ENCODE peak calls at places on chromosomes 16 and 17, in six cellular contexts. One of them, this sample, is unnamed.
A peak's percentile ranks its signal among the peaks of the same experiment; 100 is the strongest.

GRCh38 chr17:45705123-45706009 is 78.8 kb upstream of the CRHR1 start:
- DNase-seq in testis: no peak
- DNase-seq in hepatocyte: peak; percentile 67
- DNase-seq in GM20000: no peak
- DNase-seq in AG09309: no peak
- DNase-seq in retinal pigment epithelial cell: no peak
- DNase-seq in this sample: no peak

GRCh38 chr16:87847785-87848675 is 21.3 kb downstream of the SLC7A5 start:
- DNase-seq in testis: peak; percentile 93
- DNase-seq in hepatocyte: no peak
- DNase-seq in GM20000: no peak
- DNase-seq in AG09309: no peak
- DNase-seq in retinal pigment epithelial cell: peak; percentile 86
- DNase-seq in this sample: no peak

GRCh38 chr17:17017343-17018014 is 24.8 kb upstream of the MPRIP start:
- DNase-seq in testis: no peak
- DNase-seq in hepatocyte: no peak
- DNase-seq in GM20000: no peak
- DNase-seq in AG09309: no peak
- DNase-seq in retinal pigment epithelial cell: no peak
- DNase-seq in this sample: no peak

GRCh38 chr17:13087802-13088201 is 70.0 kb upstream of the ELAC2 start:
- DNase-seq in testis: no peak
- DNase-seq in hepatocyte: no peak
- DNase-seq in GM20000: no peak
- DNase-seq in AG09309: no peak
- DNase-seq in retinal pigment epithelial cell: no peak
- DNase-seq in this sample: no peak

GRCh38 chr17:35795007-35795870 is at the start of gene MMP28:
- DNase-seq in testis: peak; percentile 42
- DNase-seq in hepatocyte: peak; percentile 57
- DNase-seq in GM20000: peak; percentile 67
- DNase-seq in AG09309: no peak
- DNase-seq in retinal pigment epithelial cell: no peak
- DNase-seq in this sample: no peak

GRCh38 chr16:57720142-57720575 is 15.4 kb upstream of the KATNB1 start:
- DNase-seq in testis: peak; percentile 85
- DNase-seq in hepatocyte: peak; percentile 78
- DNase-seq in GM20000: peak; percentile 64
- DNase-seq in AG09309: peak; percentile 8
- DNase-seq in retinal pigment epithelial cell: no peak
- DNase-seq in this sample: peak; percentile 57

GRCh38 chr17:55549140-55549539 is 37.9 kb upstream of the SMIM36 start:
- DNase-seq in testis: no peak
- DNase-seq in hepatocyte: no peak
- DNase-seq in GM20000: peak; percentile 30
- DNase-seq in AG09309: no peak
- DNase-seq in retinal pigment epithelial cell: no peak
- DNase-seq in this sample: no peak

GRCh38 chr16:67000384-67001158 is 12.2 kb downstream of the CES4A start:
- DNase-seq in testis: peak; percentile 76
- DNase-seq in hepatocyte: peak; percentile 72
- DNase-seq in GM20000: peak; percentile 86
- DNase-seq in AG09309: no peak
- DNase-seq in retinal pigment epithelial cell: no peak
- DNase-seq in this sample: no peak

GRCh38 chr17:304461-304860 is 48.1 kb downstream of the RPH3AL start:
- DNase-seq in testis: no peak
- DNase-seq in hepatocyte: peak; percentile 28
- DNase-seq in GM20000: no peak
- DNase-seq in AG09309: no peak
- DNase-seq in retinal pigment epithelial cell: no peak
- DNase-seq in this sample: peak; percentile 37

GRCh38 chr17:63308272-63308671 is 137.8 kb downstream of the CYB561 start:
- DNase-seq in testis: no peak
- DNase-seq in hepatocyte: no peak
- DNase-seq in GM20000: no peak
- DNase-seq in AG09309: no peak
- DNase-seq in retinal pigment epithelial cell: no peak
- DNase-seq in this sample: no peak
- TF ChIP-seq CTCF in testis: no peak
- TF ChIP-seq CTCF in hepatocyte: no peak
- TF ChIP-seq CTCF in GM20000: no peak
- TF ChIP-seq CTCF in AG09309: no peak
- TF ChIP-seq CTCF in retinal pigment epithelial cell: no peak
- TF ChIP-seq CTCF in this sample: no peak

GRCh38 chr16:78458588-78458987 is 359.1 kb downstream of the WWOX start:
- DNase-seq in testis: no peak
- DNase-seq in hepatocyte: no peak
- DNase-seq in GM20000: no peak
- DNase-seq in AG09309: no peak
- DNase-seq in retinal pigment epithelial cell: no peak
- DNase-seq in this sample: no peak
- TF ChIP-seq CTCF in testis: no peak
- TF ChIP-seq CTCF in hepatocyte: no peak
- TF ChIP-seq CTCF in GM20000: no peak
- TF ChIP-seq CTCF in AG09309: no peak
- TF ChIP-seq CTCF in retinal pigment epithelial cell: no peak
- TF ChIP-seq CTCF in this sample: peak; percentile 43

DNA sequence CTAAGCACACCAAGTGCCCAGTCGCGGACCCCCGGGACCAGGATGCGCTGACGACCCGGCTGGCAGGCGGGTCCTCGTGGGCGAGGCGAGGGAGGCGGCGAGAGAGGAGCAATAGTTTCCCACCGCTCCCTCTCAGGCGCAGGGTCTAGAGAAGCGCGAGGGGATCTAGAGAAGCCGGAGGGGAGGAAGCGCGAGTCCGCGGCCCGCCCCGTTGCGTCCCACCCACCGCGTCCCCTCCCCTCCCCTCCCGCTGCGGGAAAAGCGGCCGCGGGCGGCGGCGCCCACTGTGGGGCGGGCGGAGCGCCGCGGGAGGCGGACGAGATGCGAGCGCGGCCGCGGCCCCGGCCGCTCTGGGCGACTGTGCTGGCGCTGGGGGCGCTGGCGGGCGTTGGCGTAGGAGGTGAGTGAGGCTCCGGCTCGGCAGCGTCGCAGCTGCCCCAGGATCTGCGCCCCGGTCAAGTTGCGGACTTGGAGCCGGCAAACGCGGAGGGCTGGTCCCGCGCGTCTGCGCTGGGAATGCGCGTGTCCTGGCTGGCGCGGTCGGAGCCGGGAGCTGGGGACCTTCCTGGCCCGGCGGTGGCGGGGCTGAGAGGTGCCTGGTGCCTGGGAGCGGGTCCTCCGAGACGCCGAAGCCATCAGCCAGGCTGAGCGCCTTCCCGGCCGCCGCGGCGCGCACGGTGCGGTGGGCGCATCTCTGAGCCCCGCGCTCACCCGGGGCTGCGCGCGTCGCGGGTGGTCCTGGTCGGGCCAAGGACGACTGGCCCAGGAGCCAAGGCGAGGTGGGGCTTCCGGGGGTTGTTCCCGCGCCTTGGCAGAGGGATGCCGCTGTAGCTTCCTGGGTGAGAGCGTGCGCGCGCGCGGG is at the start of gene ITGB3:
- DNase-seq in testis: peak; percentile 77
- DNase-seq in hepatocyte: peak; percentile 91
- DNase-seq in GM20000: peak; percentile 91
- DNase-seq in AG09309: no peak
- DNase-seq in retinal pigment epithelial cell: no peak
- DNase-seq in this sample: no peak
- TF ChIP-seq CTCF in testis: no peak
- TF ChIP-seq CTCF in hepatocyte: peak; percentile 38
- TF ChIP-seq CTCF in GM20000: peak; percentile 52
- TF ChIP-seq CTCF in AG09309: peak; percentile 34
- TF ChIP-seq CTCF in retinal pigment epithelial cell: peak; percentile 46
- TF ChIP-seq CTCF in this sample: peak; percentile 74

DNA sequence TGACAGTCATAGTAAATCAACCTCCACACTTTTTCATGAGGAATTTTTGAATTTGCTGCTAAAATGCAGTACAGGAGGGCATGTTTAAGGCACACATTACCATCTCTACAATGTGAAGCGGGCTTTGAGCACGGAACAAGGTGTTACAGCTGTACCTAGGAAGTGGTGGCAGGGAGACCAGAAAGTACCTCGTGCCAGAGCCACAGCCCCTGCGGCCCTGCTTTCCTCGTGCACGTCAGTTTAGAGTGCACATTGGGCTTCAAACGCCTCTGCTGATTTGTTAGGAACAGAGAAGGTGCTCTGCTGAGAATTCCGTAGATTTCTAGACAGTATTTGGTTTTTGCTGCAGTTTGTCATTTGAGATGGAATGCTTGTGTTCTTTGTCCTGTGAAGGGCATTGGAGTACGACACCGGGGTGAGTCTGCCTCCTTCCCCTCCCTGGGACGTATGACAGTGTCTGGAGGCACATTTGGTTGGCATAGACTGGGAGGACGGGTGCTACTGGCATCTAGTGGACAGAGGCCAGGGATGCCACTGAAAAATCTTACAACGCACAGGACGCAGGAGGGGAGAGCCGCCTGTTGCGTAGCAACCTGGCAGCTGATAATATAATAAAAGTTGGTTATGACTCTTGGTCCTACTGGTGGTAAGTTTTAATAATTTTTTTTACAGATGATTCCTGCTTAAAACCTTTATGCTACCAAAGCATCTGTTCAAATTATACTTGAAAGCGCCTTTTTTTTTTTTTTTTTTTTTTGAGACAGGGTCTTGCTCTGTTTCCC is 9.1 kb downstream of the FOXK2 start:
- DNase-seq in testis: peak; percentile 87
- DNase-seq in hepatocyte: peak; percentile 42
- DNase-seq in GM20000: no peak
- DNase-seq in AG09309: no peak
- DNase-seq in retinal pigment epithelial cell: no peak
- DNase-seq in this sample: no peak
- TF ChIP-seq CTCF in testis: peak; percentile 9
- TF ChIP-seq CTCF in hepatocyte: peak; percentile 35
- TF ChIP-seq CTCF in GM20000: no peak
- TF ChIP-seq CTCF in AG09309: peak; percentile 58
- TF ChIP-seq CTCF in retinal pigment epithelial cell: peak; percentile 67
- TF ChIP-seq CTCF in this sample: peak; percentile 78

This sample was measured in chondrocyte.